ENCODE peak calls at places on chromosomes 16 and 17, in seven cellular contexts. L is GM03348; G is brain microvascular endothelial cell; Z is RWPE1; O is stimulated activated CD8-positive, alpha-beta memory T cell treated with anti-CD3 and anti-CD28 coated beads, Interleukin-15, amount 100 ng/mL, for 24 hours; Y is NCI-H1092 treated with DMSO at 0.1 percent for 48 hours; T is activated naive CD4-positive, alpha-beta T cell treated with anti-CD3 and anti-CD28 coated beads for 36 hours. A is an unnamed sample.
A peak's percentile ranks its signal among the peaks of the same experiment; 100 is the strongest.

GRCh38 chr17:45052052-45052772 is 780 bp upstream of the DCAKD start:
- DNase-seq in L (no peak), G (no peak), Z (no peak), O (no peak), Y (peak; percentile 54), T (peak; percentile 81), A (no peak)

GRCh38 chr17:7101531-7101930 is 13.1 kb downstream of the ASGR2 start:
- DNase-seq in L (no peak), G (no peak), Z (no peak), O (no peak), Y (no peak), T (no peak), A (no peak)

GRCh38 chr16:23225109-23225508 is 42.6 kb downstream of the SCNN1G start:
- DNase-seq in L (no peak), G (no peak), Z (no peak), O (no peak), Y (no peak), T (no peak), A (no peak)

GRCh38 chr16:3065742-3066439 is 451 bp downstream of the IL32 start:
- DNase-seq in L (no peak), G (no peak), Z (no peak), O (no peak), Y (no peak), T (peak; percentile 45), A (no peak)

GRCh38 chr17:50337956-50338355 is 8.0 kb upstream of the XYLT2 start:
- DNase-seq in L (no peak), G (no peak), Z (no peak), O (no peak), Y (no peak), T (peak; percentile 26), A (no peak)

GRCh38 chr16:48231675-48232214 is 12.4 kb upstream of the LONP2 start:
- DNase-seq in L (peak; percentile 56), G (peak; percentile 40), Z (no peak), O (no peak), Y (no peak), T (peak; percentile 73), A (no peak)

GRCh38 chr16:10812352-10813122 is 6.1 kb downstream of the TVP23A start:
- DNase-seq in L (no peak), G (no peak), Z (no peak), O (no peak), Y (no peak), T (peak; percentile 5), A (no peak)

GRCh38 chr16:22924492-22924891 is 110.5 kb downstream of the HS3ST2 start:
- DNase-seq in L (no peak), G (no peak), Z (no peak), O (no peak), Y (peak; percentile 39), T (no peak), A (no peak)

GRCh38 chr17:992933-993332 is 4.0 kb upstream of the TIMM22 start:
- DNase-seq in L (no peak), G (no peak), Z (no peak), O (no peak), Y (no peak), T (no peak), A (no peak)

GRCh38 chr17:31525801-31526549 is 134.5 kb downstream of the RAB11FIP4 start:
- DNase-seq in L (peak; percentile 37), G (no peak), Z (no peak), O (no peak), Y (no peak), T (no peak), A (no peak)

GRCh38 chr16:1534021-1535020 is 855 bp downstream of the TMEM204 start:
- DNase-seq in L (peak; percentile 68), G (no peak), Z (no peak), O (no peak), Y (no peak), T (peak; percentile 48), A (peak; percentile 68)

GRCh38 chr17:41678907-41679739 is 9.6 kb upstream of the EIF1 start:
- DNase-seq in L (no peak), G (no peak), Z (no peak), O (no peak), Y (no peak), T (peak; percentile 87), A (no peak)

GRCh38 chr17:67477687-67478086 is 100.6 kb downstream of the PITPNC1 start:
- DNase-seq in L (peak; percentile 25), G (peak; percentile 49), Z (peak; percentile 41), O (no peak), Y (no peak), T (peak; percentile 90), A (no peak)

GRCh38 chr17:76036497-76037380 is 9.6 kb upstream of the EVPL start:
- DNase-seq in L (no peak), G (no peak), Z (no peak), O (no peak), Y (no peak), T (no peak), A (no peak)

GRCh38 chr16:72590179-72590937 is 418.4 kb upstream of the PMFBP1 start:
- DNase-seq in L (no peak), G (no peak), Z (no peak), O (no peak), Y (no peak), T (no peak), A (no peak)

GRCh38 chr16:47847220-47847970 is 308.4 kb downstream of the ABCC12 start:
- DNase-seq in L (no peak), G (peak; percentile 9), Z (peak; percentile 53), O (no peak), Y (no peak), T (no peak), A (no peak)

GRCh38 chr17:42886283-42887176 is 14.1 kb upstream of the G6PC1 start:
- DNase-seq in L (no peak), G (no peak), Z (no peak), O (no peak), Y (no peak), T (no peak), A (no peak)

GRCh38 chr17:63358111-63358839 is 87.8 kb downstream of the CYB561 start:
- DNase-seq in L (peak; percentile 66), G (peak; percentile 85), Z (no peak), O (no peak), Y (no peak), T (no peak), A (no peak)